ENCODE peak calls at places on chromosomes 13 and 19, in ten cellular contexts. T is psoas muscle; L is SHP77; I is CD4-positive, alpha-beta memory T cell; R is C1 segment of cervical spinal cord; O is suprapubic skin; E is aorta; W is cardiac muscle cell; Q is AG08395; P is activated naive CD4-positive, alpha-beta T cell. U is an unnamed sample.

GRCh38 chr13:21074601-21075302 is 13.4 kb upstream of the LATS2 start:
- DNase-seq in T (no peak), L (no peak), I (peak), R (no peak), O (no peak), E (peak), W (peak), Q (no peak), P (no peak), U (no peak)

GRCh38 chr19:48565090-48565489 is 13.1 kb downstream of the SULT2B1 start:
- DNase-seq in T (no peak), L (no peak), I (no peak), R (no peak), O (no peak), E (no peak), W (peak), Q (no peak), P (no peak), U (no peak)

GRCh38 chr19:35153701-35154534 is 617 bp upstream of the FXYD5 start:
- DNase-seq in T (peak), L (no peak), I (peak), R (no peak), O (peak), E (peak), W (peak), Q (peak), P (peak), U (no peak)

GRCh38 chr19:5969476-5969875 is 8.5 kb downstream of the RANBP3 start:
- DNase-seq in T (no peak), L (no peak), I (no peak), R (no peak), O (peak), E (peak), W (no peak), Q (no peak), P (no peak), U (no peak)

GRCh38 chr19:1256646-1257474 is 8.5 kb downstream of the MIDN start:
- DNase-seq in T (no peak), L (no peak), I (no peak), R (no peak), O (no peak), E (no peak), W (no peak), Q (no peak), P (no peak), U (no peak)

GRCh38 chr13:25018729-25019115 is 77.2 kb upstream of the PABPC3 start:
- DNase-seq in T (no peak), L (no peak), I (no peak), R (no peak), O (no peak), E (no peak), W (no peak), Q (no peak), P (no peak), U (no peak)

GRCh38 chr13:51270606-51271005 is 48.4 kb downstream of the FAM124A start:
- DNase-seq in T (no peak), L (no peak), I (no peak), R (no peak), O (no peak), E (no peak), W (no peak), Q (no peak), P (no peak), U (no peak)

GRCh38 chr13:51806571-51806970 is 2.6 kb upstream of the DHRS12 start:
- DNase-seq in T (no peak), L (no peak), I (no peak), R (no peak), O (no peak), E (no peak), W (peak), Q (no peak), P (no peak), U (peak)

GRCh38 chr13:109274188-109274821 is 512.1 kb downstream of the IRS2 start:
- DNase-seq in T (no peak), L (no peak), I (no peak), R (no peak), O (no peak), E (no peak), W (peak), Q (peak), P (no peak), U (no peak)

GRCh38 chr19:13644648-13645047 is 119.7 kb upstream of the MRI1 start:
- DNase-seq in T (no peak), L (no peak), I (no peak), R (no peak), O (no peak), E (no peak), W (no peak), Q (no peak), P (no peak), U (no peak)

GRCh38 chr19:55305491-55305890 is 19.6 kb downstream of the TMEM150B start:
- DNase-seq in T (peak), L (no peak), I (peak), R (no peak), O (no peak), E (no peak), W (peak), Q (peak), P (no peak), U (no peak)

GRCh38 chr13:27182844-27183497 is 11.4 kb upstream of the USP12 start:
- DNase-seq in T (peak), L (peak), I (no peak), R (no peak), O (no peak), E (peak), W (peak), Q (peak), P (no peak), U (peak)